ENCODE peak calls at places on chromosome X, in seven cellular contexts. B, O, L, K, Q, V and R are unnamed samples.

GRCh38 chrX:150515801-150516200 is 52.6 kb upstream of the MTM1 start:
- DNase-seq in B (no peak), O (no peak), L (no peak), K (no peak), Q (no peak), V (no peak), R (no peak)

GRCh38 chrX:153381684-153382532 is 19.2 kb downstream of the PNMA6E start:
- DNase-seq in B (peak), O (no peak), L (no peak), K (peak), Q (no peak), V (peak), R (no peak)

GRCh38 chrX:104136241-104137019 is 20.4 kb downstream of the SLC25A53 start:
- DNase-seq in B (peak), O (peak), L (peak), K (peak), Q (peak), V (peak), R (peak)

GRCh38 chrX:71815906-71816156 is 52.7 kb downstream of the CXorf49B start:
- DNase-seq in B (no peak), O (no peak), L (no peak), K (no peak), Q (no peak), V (no peak), R (no peak)

GRCh38 chrX:19593684-19594083 is 78.4 kb upstream of the MAP3K15 start:
- DNase-seq in B (peak), O (no peak), L (peak), K (peak), Q (no peak), V (peak), R (no peak)

GRCh38 chrX:74521961-74522833 is 92.2 kb downstream of the RLIM start:
- DNase-seq in B (no peak), O (no peak), L (no peak), K (no peak), Q (peak), V (no peak), R (no peak)

GRCh38 chrX:17377047-17377692 is 2.2 kb downstream of the NHS start:
- DNase-seq in B (no peak), O (no peak), L (peak), K (no peak), Q (peak), V (peak), R (peak)

GRCh38 chrX:13828392-13828791 is 11.5 kb upstream of the GPM6B start:
- DNase-seq in B (no peak), O (no peak), L (peak), K (no peak), Q (no peak), V (no peak), R (no peak)

GRCh38 chrX:30283456-30284200 is 25.6 kb downstream of the NR0B1 start:
- DNase-seq in B (no peak), O (no peak), L (peak), K (no peak), Q (no peak), V (peak), R (no peak)

GRCh38 chrX:56564182-56564885 is 907 bp downstream of the UBQLN2 start:
- DNase-seq in B (peak), O (no peak), L (peak), K (no peak), Q (no peak), V (peak), R (peak)

GRCh38 chrX:109719262-109719661 is 13.8 kb downstream of the ACSL4 start:
- DNase-seq in B (no peak), O (no peak), L (no peak), K (peak), Q (no peak), V (no peak), R (no peak)

GRCh38 chrX:43745938-43746721 is 90.0 kb downstream of the MAOA start:
- DNase-seq in B (no peak), O (no peak), L (no peak), K (no peak), Q (no peak), V (peak), R (no peak)